ENCODE peak calls at places on chromosomes 6 and 20, in nine cellular contexts. J, W, P, B, O, D, I, F and X are unnamed samples.
A peak's percentile ranks its signal among the peaks of the same experiment; 100 is the strongest.

GRCh38 chr6:141261016-141261671 is 871.6 kb upstream of the GJE1 start:
- DNase-seq in W (peak; percentile 44), O (no peak), I (no peak), F (no peak), P (no peak), J (no peak), B (no peak), D (no peak), X (peak; percentile 29)

GRCh38 chr6:153038378-153038777 is 35.9 kb upstream of the MTRF1L start:
- DNase-seq in F (no peak), O (peak; percentile 20), W (no peak), D (no peak), B (peak; percentile 84), P (no peak), J (no peak), I (no peak), X (no peak)

GRCh38 chr20:38658879-38659612 is 57.4 kb downstream of the ARHGAP40 start:
- DNase-seq in I (no peak), P (no peak), F (no peak), B (no peak), O (no peak), W (no peak), J (no peak), D (no peak), X (no peak)

GRCh38 chr20:20649945-20650344 is 62.5 kb downstream of the RALGAPA2 start:
- DNase-seq in F (no peak), W (no peak), J (no peak), B (no peak), O (no peak), P (no peak), I (no peak), D (no peak), X (no peak)

GRCh38 chr20:31780839-31781238 is 38.3 kb upstream of the MYLK2 start:
- DNase-seq in I (no peak), B (no peak), D (no peak), J (no peak), O (no peak), F (no peak), P (no peak), W (no peak), X (no peak)

GRCh38 chr6:14441371-14441781 is 323.8 kb downstream of the CD83 start:
- DNase-seq in P (no peak), B (peak; percentile 19), W (no peak), F (no peak), I (no peak), O (no peak), J (no peak), D (no peak), X (no peak)

GRCh38 chr6:5135783-5136376 is 50.7 kb downstream of the PPP1R3G start:
- DNase-seq in P (no peak), B (no peak), J (no peak), I (no peak), F (no peak), O (no peak), D (no peak), W (no peak), X (no peak)

GRCh38 chr20:16243470-16243869 is 329.8 kb downstream of the KIF16B start:
- DNase-seq in J (no peak), W (no peak), O (no peak), I (no peak), P (no peak), B (no peak), D (no peak), F (no peak), X (no peak)

GRCh38 chr6:169014681-169015080 is 239.0 kb downstream of the THBS2 start:
- DNase-seq in J (no peak), I (no peak), F (no peak), P (no peak), O (no peak), W (no peak), B (no peak), D (no peak), X (no peak)

GRCh38 chr6:32060966-32061655 is 22.9 kb downstream of the CYP21A2 start:
- DNase-seq in F (no peak), P (no peak), W (no peak), D (no peak), B (no peak), I (no peak), O (no peak), J (no peak), X (no peak)

GRCh38 chr6:87904041-87904440 is 143.6 kb upstream of the SPACA1 start:
- DNase-seq in W (no peak), B (no peak), I (no peak), F (no peak), D (no peak), O (no peak), P (no peak), J (no peak), X (no peak)
- H3K27ac ChIP-seq in W (no peak overlapping the region), B (no peak overlapping the region), I (no peak overlapping the region), F (no peak overlapping the region), D (no peak overlapping the region), O (no peak overlapping the region), P (no peak overlapping the region), J (no peak overlapping the region), X (no peak overlapping the region)

DNA sequence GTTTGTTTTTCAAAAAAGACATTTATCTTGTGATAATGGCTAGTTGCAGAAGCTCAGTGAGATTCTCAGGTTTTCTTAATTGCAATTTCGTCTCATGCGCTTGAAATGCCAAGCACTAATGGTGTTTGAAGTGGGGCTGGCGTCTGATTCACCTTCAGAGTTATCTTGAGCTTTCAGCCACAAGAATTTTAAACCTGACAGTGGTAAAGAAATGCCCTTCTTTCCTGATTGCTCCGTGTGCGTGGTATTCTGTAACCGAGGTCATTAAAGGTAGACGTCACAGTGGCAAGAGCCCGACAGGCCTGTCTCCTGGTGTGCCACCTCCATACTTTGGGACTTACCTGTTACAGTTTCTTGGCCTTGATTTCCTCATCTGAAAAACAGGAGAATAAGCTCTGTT is 126.5 kb upstream of the QKI start:
- DNase-seq in D (no peak), J (no peak), P (no peak), F (no peak), I (no peak), W (no peak), B (no peak), O (no peak), X (no peak)
- H3K27ac ChIP-seq in D (no peak overlapping the region), J (peak overlapping the region; percentile 37), P (no peak overlapping the region), F (peak overlapping the region; percentile 51), I (no peak overlapping the region), W (no peak overlapping the region), B (no peak overlapping the region), O (no peak overlapping the region), X (no peak overlapping the region)

DNA sequence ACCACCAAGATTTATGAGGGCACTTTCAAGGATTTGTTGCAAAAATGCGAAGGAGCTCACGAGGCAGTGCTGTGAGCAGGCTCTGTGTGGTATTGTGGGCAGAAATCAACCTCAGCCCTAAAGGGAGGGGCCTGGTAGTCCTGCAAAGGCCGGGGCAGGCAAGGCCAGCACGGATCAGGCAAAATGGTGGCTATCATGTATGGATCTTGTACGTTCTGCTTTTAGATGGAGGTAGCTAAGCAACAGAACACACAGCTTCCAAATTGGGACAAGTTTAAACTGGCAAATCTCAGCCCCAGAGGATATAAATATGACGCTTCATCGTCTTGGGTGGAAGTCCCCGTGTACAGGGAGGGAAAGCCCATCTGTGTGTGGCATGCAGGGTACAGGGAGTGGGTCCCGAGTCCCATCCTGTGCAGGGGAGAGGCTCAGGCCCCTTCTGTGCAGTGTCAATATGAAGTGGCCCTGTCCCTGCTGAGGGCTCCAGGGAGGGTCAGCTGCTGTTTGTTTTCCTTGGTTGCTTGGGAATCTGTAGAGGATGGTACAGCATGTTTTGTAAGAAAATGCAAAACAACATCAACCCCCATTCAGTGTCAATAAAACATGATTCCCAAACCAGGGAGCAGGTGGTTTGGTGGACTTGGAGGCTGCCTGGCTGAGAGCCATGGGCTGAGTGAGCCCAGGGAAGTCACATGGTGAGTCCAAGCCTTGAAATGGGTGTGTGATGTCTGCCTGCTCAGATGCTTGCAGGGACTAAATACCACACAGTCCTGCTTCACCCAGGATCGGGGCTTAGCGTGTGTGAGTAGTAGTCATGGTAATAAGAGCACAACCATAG is 113.0 kb downstream of the SYCP2 start:
- DNase-seq in J (no peak), D (no peak), W (peak; percentile 60), O (no peak), F (peak; percentile 27), B (no peak), P (no peak), I (peak; percentile 63), X (no peak)
- H3K27ac ChIP-seq in J (no peak overlapping the region), D (no peak overlapping the region), W (no peak overlapping the region), O (no peak overlapping the region), F (no peak overlapping the region), B (no peak overlapping the region), P (no peak overlapping the region), I (no peak overlapping the region), X (no peak overlapping the region)

DNA sequence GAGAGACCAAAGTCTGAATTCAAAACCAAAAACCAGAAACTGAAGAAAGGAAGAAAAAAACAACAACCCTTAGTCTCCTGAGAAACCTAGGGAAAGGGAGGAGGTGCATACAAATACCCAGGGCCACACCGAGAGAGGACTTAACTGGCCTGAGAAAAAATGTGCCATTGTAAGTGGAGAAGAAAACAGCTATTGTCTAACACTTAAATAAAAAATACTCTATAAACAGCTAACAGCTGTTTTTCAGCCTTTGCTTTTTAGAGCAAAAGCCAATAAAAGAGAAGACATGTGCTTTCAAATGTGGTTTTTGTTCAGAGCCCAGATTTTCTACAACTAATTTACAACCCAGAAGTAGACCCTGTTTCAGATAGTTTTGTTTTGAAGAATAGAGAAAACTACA is 56.0 kb upstream of the SLC22A16 start:
- DNase-seq in D (no peak), J (no peak), W (no peak), B (no peak), F (no peak), P (no peak), O (no peak), I (no peak), X (no peak)
- H3K27ac ChIP-seq in D (no peak overlapping the region), J (no peak overlapping the region), W (no peak overlapping the region), B (no peak overlapping the region), F (no peak overlapping the region), P (no peak overlapping the region), O (no peak overlapping the region), I (peak overlapping the region; percentile 72), X (no peak overlapping the region)

GRCh38 chr20:25038103-25038410 is 19.9 kb downstream of the ACSS1 start:
- DNase-seq in J (no peak), W (no peak), O (no peak), F (no peak), I (no peak), D (no peak), B (no peak), P (no peak), X (no peak)
- H3K27ac ChIP-seq in J (peak overlapping the region; percentile 89), W (no peak overlapping the region), O (no peak overlapping the region), F (peak overlapping the region; percentile 58), I (peak overlapping the region; percentile 87), D (peak overlapping the region; percentile 78), B (no peak overlapping the region), P (no peak overlapping the region), X (peak overlapping the region; percentile 79)